ENCODE peak calls at places on chromosomes 6 and 20, in ten cellular contexts. G is mesothelial cell of epicardium, F is osteocyte, W is heart right ventricle, A is endodermal cell, H is heart left ventricle, M is uterus, T is DND-41, C is astrocyte of the spinal cord, S is GM06990. P is an unnamed sample.
A peak's percentile ranks its signal among the peaks of the same experiment; 100 is the strongest.

GRCh38 chr6:5950448-5950847 is 56.3 kb downstream of the NRN1 start:
- DNase-seq in G (no peak), F (no peak), W (peak; percentile 19), A (peak; percentile 84), H (no peak), M (no peak), T (no peak), C (peak; percentile 35), S (peak; percentile 5), P (peak; percentile 34)

GRCh38 chr20:24657211-24657610 is 187.8 kb downstream of the SYNDIG1 start:
- DNase-seq in G (no peak), F (no peak), W (no peak), A (no peak), H (no peak), M (no peak), T (no peak), C (peak; percentile 91), S (no peak), P (no peak)

GRCh38 chr6:135419162-135419561 is 78.4 kb downstream of the AHI1 start:
- DNase-seq in G (no peak), F (no peak), W (no peak), A (no peak), H (no peak), M (no peak), T (no peak), C (peak; percentile 54), S (no peak), P (no peak)

GRCh38 chr6:36430351-36430750 is 12.3 kb downstream of the PXT1 start:
- DNase-seq in G (no peak), F (no peak), W (no peak), A (no peak), H (no peak), M (no peak), T (no peak), C (no peak), S (no peak), P (no peak)

GRCh38 chr6:5086294-5086890 is 1.3 kb downstream of the PPP1R3G start:
- DNase-seq in G (no peak), F (peak; percentile 72), W (no peak), A (peak; percentile 80), H (no peak), M (no peak), T (no peak), C (no peak), S (no peak), P (no peak)

GRCh38 chr6:165922309-165922794 is 245.3 kb downstream of the TBXT start:
- DNase-seq in G (no peak), F (no peak), W (no peak), A (no peak), H (no peak), M (no peak), T (no peak), C (peak; percentile 74), S (no peak), P (no peak)

GRCh38 chr6:141421378-141421777 is 711.3 kb upstream of the GJE1 start:
- DNase-seq in G (no peak), F (no peak), W (no peak), A (no peak), H (no peak), M (no peak), T (no peak), C (peak; percentile 79), S (no peak), P (no peak)

GRCh38 chr6:160106701-160107100 is 14.9 kb upstream of the SLC22A1 start:
- DNase-seq in G (no peak), F (no peak), W (no peak), A (no peak), H (no peak), M (no peak), T (no peak), C (no peak), S (no peak), P (no peak)

GRCh38 chr20:51966296-51966971 is 164.1 kb upstream of the SALL4 start:
- DNase-seq in G (no peak), F (no peak), W (peak; percentile 34), A (peak; percentile 91), H (peak; percentile 34), M (peak; percentile 37), T (no peak), C (peak; percentile 67), S (peak; percentile 9), P (peak; percentile 36)

GRCh38 chr20:40612837-40613236 is 76.2 kb downstream of the MAFB start:
- DNase-seq in G (no peak), F (no peak), W (no peak), A (no peak), H (no peak), M (no peak), T (no peak), C (no peak), S (no peak), P (no peak)

GRCh38 chr6:32559747-32560146 is 29.7 kb upstream of the HLA-DRB5 start:
- DNase-seq in G (no peak), F (no peak), W (no peak), A (no peak), H (no peak), M (no peak), T (no peak), C (no peak), S (no peak), P (no peak)

GRCh38 chr6:79377047-79377446 is 142.6 kb upstream of the HMGN3 start:
- DNase-seq in G (no peak), F (no peak), W (no peak), A (no peak), H (no peak), M (no peak), T (no peak), C (peak; percentile 22), S (no peak), P (no peak)

GRCh38 chr6:15615837-15616236 is 47.0 kb downstream of the DTNBP1 start:
- DNase-seq in G (no peak), F (no peak), W (no peak), A (no peak), H (no peak), M (no peak), T (no peak), C (no peak), S (no peak), P (peak; percentile 36)

GRCh38 chr20:16580127-16580526 is 6.9 kb upstream of the KIF16B start:
- DNase-seq in G (no peak), F (no peak), W (peak; percentile 20), A (no peak), H (peak; percentile 36), M (no peak), T (no peak), C (peak; percentile 31), S (no peak), P (no peak)

GRCh38 chr20:34143951-34144350 is 31.9 kb upstream of the EIF2S2 start:
- DNase-seq in G (no peak), F (no peak), W (no peak), A (no peak), H (no peak), M (no peak), T (no peak), C (no peak), S (no peak), P (no peak)

GRCh38 chr6:67345946-67346345 is 1289.1 kb upstream of the ADGRB3 start:
- DNase-seq in G (no peak), F (no peak), W (no peak), A (no peak), H (no peak), M (no peak), T (no peak), C (no peak), S (no peak), P (no peak)

DNA sequence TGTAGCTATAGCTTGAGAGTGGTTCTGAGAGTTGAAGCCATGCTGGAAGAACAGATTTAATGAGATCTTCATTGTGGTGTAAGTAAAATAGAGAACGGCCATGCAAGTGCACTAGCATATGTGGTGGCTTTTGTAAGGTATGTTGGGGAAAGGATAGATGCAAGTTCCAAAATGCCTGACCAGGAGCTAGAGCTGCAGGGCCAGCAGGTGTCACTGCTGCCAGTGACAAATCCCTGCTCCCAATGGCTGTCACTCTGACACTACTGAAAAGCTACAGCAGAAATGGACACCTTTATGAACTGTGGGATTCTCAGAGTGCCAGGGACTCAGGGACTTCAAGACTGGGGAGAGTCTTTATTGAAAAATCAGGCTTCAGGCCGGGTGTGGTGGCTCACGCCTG is 23.1 kb upstream of the VIP start:
- DNase-seq in G (no peak), F (no peak), W (no peak), A (peak; percentile 63), H (no peak), M (no peak), T (no peak), C (no peak), S (no peak), P (no peak)
- TF ChIP-seq CTCF in G (no peak), F (no peak), W (no peak), A (peak; percentile 68), H (no peak), M (no peak), T (no peak), C (no peak), S (no peak), P (no peak)

GRCh38 chr20:53448875-53449274 is 144.8 kb downstream of the ZNF217 start:
- DNase-seq in G (no peak), F (no peak), W (no peak), A (no peak), H (no peak), M (no peak), T (no peak), C (no peak), S (no peak), P (no peak)
- TF ChIP-seq CTCF in G (no peak), F (no peak), W (no peak), A (no peak), H (no peak), M (no peak), T (no peak), C (no peak), S (no peak), P (no peak)

DNA sequence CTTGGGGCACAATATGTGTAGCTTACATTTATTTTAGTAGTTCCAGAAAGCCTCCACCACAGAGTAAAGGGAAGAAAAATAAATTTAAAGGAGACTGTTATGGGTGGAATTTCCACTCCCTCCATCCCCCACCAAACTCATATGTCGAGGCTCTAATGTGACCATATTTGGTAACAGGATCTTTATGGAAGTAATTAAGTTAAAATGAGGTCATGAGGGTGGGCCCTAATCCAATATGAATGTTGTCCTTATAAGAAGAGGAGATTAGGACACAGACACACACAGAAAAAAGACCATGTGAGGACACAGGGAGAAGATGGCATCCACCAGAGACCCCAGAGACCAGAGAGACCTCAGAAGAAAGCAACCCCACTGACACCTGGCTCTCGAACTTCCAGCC is 189.7 kb downstream of the EDN1 start:
- DNase-seq in G (no peak), F (no peak), W (no peak), A (no peak), H (no peak), M (no peak), T (no peak), C (peak; percentile 42), S (no peak), P (no peak)
- TF ChIP-seq CTCF in G (no peak), F (no peak), W (no peak), A (no peak), H (no peak), M (no peak), T (no peak), C (no peak), S (no peak), P (no peak)

GRCh38 chr20:36273414-36274247 is 32.5 kb upstream of the DLGAP4 start:
- DNase-seq in G (no peak), F (peak; percentile 77), W (no peak), A (no peak), H (no peak), M (no peak), T (peak; percentile 22), C (no peak), S (no peak), P (peak; percentile 44)
- TF ChIP-seq CTCF in G (no peak), F (peak; percentile 42), W (peak; percentile 31), A (peak; percentile 64), H (no peak), M (no peak), T (peak; percentile 54), C (peak; percentile 33), S (peak; percentile 43), P (no peak)

P was measured in GM20000.